ENCODE peak calls at places on chromosomes 2 and 18, in seven cellular contexts. One of them, this sample, is unnamed.

GRCh38 chr2:64905338-64906024 is 83.7 kb upstream of the SLC1A4 start:
- DNase-seq in prostate gland: peak
- DNase-seq in right lobe of liver: peak
- DNase-seq in A549: no peak
- DNase-seq in IMR-90: no peak
- DNase-seq in lower leg skin: peak
- DNase-seq in tibial nerve: no peak
- DNase-seq in this sample: no peak

GRCh38 chr2:11692966-11693521 is 23.0 kb upstream of the NTSR2 start:
- DNase-seq in tibial nerve: peak
- DNase-seq in prostate gland: peak
- DNase-seq in IMR-90: peak
- DNase-seq in lower leg skin: peak
- DNase-seq in A549: peak
- DNase-seq in right lobe of liver: peak
- DNase-seq in this sample: no peak

GRCh38 chr18:26460449-26461091 is 87.8 kb downstream of the KCTD1 start:
- DNase-seq in IMR-90: peak
- DNase-seq in tibial nerve: no peak
- DNase-seq in A549: no peak
- DNase-seq in prostate gland: peak
- DNase-seq in right lobe of liver: no peak
- DNase-seq in lower leg skin: no peak
- DNase-seq in this sample: no peak

GRCh38 chr2:112216158-112216557 is 38.7 kb downstream of the ZC3H8 start:
- DNase-seq in tibial nerve: no peak
- DNase-seq in A549: no peak
- DNase-seq in lower leg skin: no peak
- DNase-seq in prostate gland: no peak
- DNase-seq in right lobe of liver: no peak
- DNase-seq in IMR-90: peak
- DNase-seq in this sample: no peak

GRCh38 chr18:72866901-72867701 is 686 bp downstream of the NETO1 start:
- DNase-seq in lower leg skin: peak
- DNase-seq in prostate gland: no peak
- DNase-seq in IMR-90: no peak
- DNase-seq in A549: no peak
- DNase-seq in right lobe of liver: no peak
- DNase-seq in tibial nerve: no peak
- DNase-seq in this sample: no peak

GRCh38 chr2:220665108-220665471 is 907.0 kb downstream of the EPHA4 start:
- DNase-seq in prostate gland: no peak
- DNase-seq in A549: no peak
- DNase-seq in right lobe of liver: no peak
- DNase-seq in lower leg skin: no peak
- DNase-seq in IMR-90: no peak
- DNase-seq in tibial nerve: no peak
- DNase-seq in this sample: no peak

GRCh38 chr2:166665991-166666940 is 172.2 kb upstream of the SCN7A start:
- DNase-seq in lower leg skin: no peak
- DNase-seq in IMR-90: peak
- DNase-seq in tibial nerve: no peak
- DNase-seq in A549: no peak
- DNase-seq in prostate gland: no peak
- DNase-seq in right lobe of liver: no peak
- DNase-seq in this sample: no peak

GRCh38 chr2:3134026-3134571 is 243.5 kb downstream of the EIPR1 start:
- DNase-seq in prostate gland: no peak
- DNase-seq in IMR-90: no peak
- DNase-seq in A549: no peak
- DNase-seq in lower leg skin: peak
- DNase-seq in tibial nerve: no peak
- DNase-seq in right lobe of liver: no peak
- DNase-seq in this sample: no peak

GRCh38 chr2:186496401-186496800 is 10.3 kb downstream of the ZC3H15 start:
- DNase-seq in A549: no peak
- DNase-seq in right lobe of liver: no peak
- DNase-seq in lower leg skin: no peak
- DNase-seq in IMR-90: no peak
- DNase-seq in prostate gland: no peak
- DNase-seq in tibial nerve: no peak
- DNase-seq in this sample: no peak

GRCh38 chr18:13500891-13501887 is 225.2 kb downstream of the FAM210A start:
- DNase-seq in A549: no peak
- DNase-seq in lower leg skin: no peak
- DNase-seq in right lobe of liver: peak
- DNase-seq in tibial nerve: no peak
- DNase-seq in IMR-90: peak
- DNase-seq in prostate gland: peak
- DNase-seq in this sample: peak

GRCh38 chr2:73177645-73178255 is 24.6 kb upstream of the NOTO start:
- DNase-seq in A549: peak
- DNase-seq in lower leg skin: no peak
- DNase-seq in IMR-90: no peak
- DNase-seq in prostate gland: no peak
- DNase-seq in tibial nerve: no peak
- DNase-seq in right lobe of liver: no peak
- DNase-seq in this sample: peak

GRCh38 chr2:28082131-28082530 is 191.6 kb downstream of the BABAM2 start:
- DNase-seq in prostate gland: no peak
- DNase-seq in A549: no peak
- DNase-seq in IMR-90: peak
- DNase-seq in tibial nerve: no peak
- DNase-seq in lower leg skin: no peak
- DNase-seq in right lobe of liver: no peak
- DNase-seq in this sample: no peak

GRCh38 chr2:68225119-68225632 is 27.2 kb downstream of the PPP3R1 start:
- DNase-seq in right lobe of liver: peak
- DNase-seq in IMR-90: peak
- DNase-seq in tibial nerve: no peak
- DNase-seq in lower leg skin: no peak
- DNase-seq in prostate gland: no peak
- DNase-seq in A549: peak
- DNase-seq in this sample: no peak

GRCh38 chr18:5057348-5058012 is 139.6 kb downstream of the AKAIN1 start:
- DNase-seq in tibial nerve: peak
- DNase-seq in right lobe of liver: peak
- DNase-seq in IMR-90: peak
- DNase-seq in lower leg skin: no peak
- DNase-seq in prostate gland: no peak
- DNase-seq in A549: peak
- DNase-seq in this sample: peak

GRCh38 chr2:60488291-60488690 is 65.2 kb downstream of the BCL11A start:
- DNase-seq in A549: no peak
- DNase-seq in tibial nerve: no peak
- DNase-seq in right lobe of liver: no peak
- DNase-seq in lower leg skin: no peak
- DNase-seq in IMR-90: no peak
- DNase-seq in prostate gland: no peak
- DNase-seq in this sample: no peak

GRCh38 chr18:39946623-39947061 is 2008.4 kb upstream of the PIK3C3 start:
- DNase-seq in lower leg skin: no peak
- DNase-seq in A549: peak
- DNase-seq in prostate gland: peak
- DNase-seq in IMR-90: peak
- DNase-seq in tibial nerve: no peak
- DNase-seq in right lobe of liver: no peak
- DNase-seq in this sample: peak

GRCh38 chr2:16319425-16320245 is 346.0 kb downstream of the CYRIA start:
- DNase-seq in A549: no peak
- DNase-seq in IMR-90: no peak
- DNase-seq in prostate gland: peak
- DNase-seq in tibial nerve: no peak
- DNase-seq in right lobe of liver: no peak
- DNase-seq in lower leg skin: no peak
- DNase-seq in this sample: no peak

GRCh38 chr2:8324164-8324848 is 357.6 kb upstream of the ID2 start:
- DNase-seq in lower leg skin: no peak
- DNase-seq in tibial nerve: no peak
- DNase-seq in right lobe of liver: no peak
- DNase-seq in IMR-90: peak
- DNase-seq in A549: no peak
- DNase-seq in prostate gland: no peak
- DNase-seq in this sample: no peak

GRCh38 chr2:170396799-170397459 is 219.0 kb downstream of the MYO3B start:
- DNase-seq in IMR-90: peak
- DNase-seq in A549: no peak
- DNase-seq in right lobe of liver: no peak
- DNase-seq in lower leg skin: no peak
- DNase-seq in tibial nerve: no peak
- DNase-seq in prostate gland: no peak
- DNase-seq in this sample: no peak

GRCh38 chr2:27707462-27708256 is 44.0 kb downstream of the SLC4A1AP start:
- DNase-seq in right lobe of liver: no peak
- DNase-seq in prostate gland: no peak
- DNase-seq in A549: no peak
- DNase-seq in lower leg skin: peak
- DNase-seq in IMR-90: no peak
- DNase-seq in tibial nerve: no peak
- DNase-seq in this sample: no peak

DNA sequence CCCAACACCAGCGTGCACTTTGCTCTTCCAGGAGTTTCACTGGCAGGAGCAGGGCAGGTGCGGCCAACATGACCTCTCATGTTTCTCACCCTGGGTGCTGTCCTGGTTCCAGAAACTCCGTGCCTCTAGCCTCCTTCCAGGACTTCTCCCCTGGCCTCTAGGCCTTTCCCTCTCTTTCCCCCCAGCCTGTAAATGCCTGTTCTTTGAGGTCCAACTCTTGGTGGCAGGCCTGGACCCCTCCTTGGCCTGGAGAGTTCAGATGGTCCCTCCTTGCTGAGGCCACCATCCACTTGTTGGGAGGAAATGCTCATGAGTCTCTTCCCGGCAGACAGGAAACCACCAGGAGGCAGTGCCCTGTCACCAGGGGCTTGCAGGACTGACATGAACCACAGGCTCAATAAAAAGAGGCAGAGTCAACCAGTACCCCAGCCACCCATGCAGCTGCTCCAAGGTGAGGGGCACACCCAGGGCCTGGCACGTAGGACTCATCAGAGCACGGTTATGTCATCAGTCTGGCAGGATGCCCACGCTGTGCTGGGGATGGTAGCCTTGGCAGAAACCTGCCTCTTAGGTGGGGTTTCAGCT is 1.5 kb downstream of the MALL start:
- DNase-seq in tibial nerve: no peak
- DNase-seq in A549: peak
- DNase-seq in lower leg skin: peak
- DNase-seq in prostate gland: no peak
- DNase-seq in right lobe of liver: no peak
- DNase-seq in IMR-90: no peak
- DNase-seq in this sample: peak
- TF ChIP-seq POLR2A in tibial nerve: no peak
- TF ChIP-seq POLR2A in A549: peak
- TF ChIP-seq POLR2A in lower leg skin: no peak
- TF ChIP-seq POLR2A in prostate gland: no peak
- TF ChIP-seq POLR2A in right lobe of liver: no peak
- TF ChIP-seq POLR2A in IMR-90: no peak
- TF ChIP-seq POLR2A in this sample: peak

DNA sequence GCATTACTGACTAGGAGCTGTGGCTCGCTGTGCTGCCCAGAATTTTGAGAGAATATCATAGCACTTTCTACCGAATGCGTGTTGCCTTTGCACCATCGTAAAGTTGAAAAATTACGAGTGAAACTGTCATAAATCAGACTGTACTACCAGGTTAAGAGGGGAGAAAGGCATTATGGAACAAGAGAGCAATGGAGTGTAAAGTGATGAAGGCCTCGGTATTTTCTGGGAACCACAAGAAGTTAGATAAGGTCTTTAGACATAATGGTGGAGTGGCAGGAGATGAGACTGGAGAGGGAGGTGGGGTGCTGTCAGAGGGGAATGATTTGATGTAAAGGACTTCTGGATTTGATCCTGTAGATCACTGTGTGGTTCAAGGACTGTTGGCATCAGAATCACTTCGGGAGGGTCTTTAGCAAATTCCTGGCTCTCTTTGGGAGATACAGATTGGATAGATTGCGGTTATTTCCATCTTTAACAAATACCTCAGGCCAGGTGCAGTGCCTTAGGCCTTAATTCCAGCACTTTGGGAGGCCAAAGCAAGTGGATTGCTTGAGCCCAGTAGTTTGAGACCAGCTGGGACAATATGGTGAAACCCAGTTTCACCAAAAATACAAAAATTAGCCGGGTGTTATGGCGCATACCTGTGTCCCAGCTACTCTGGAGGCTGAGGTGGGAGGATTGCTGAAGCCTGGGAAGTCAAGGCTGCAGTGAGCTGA is 4.9 kb upstream of the ADGRF3 start:
- DNase-seq in IMR-90: no peak
- DNase-seq in prostate gland: no peak
- DNase-seq in A549: no peak
- DNase-seq in right lobe of liver: no peak
- DNase-seq in tibial nerve: no peak
- DNase-seq in lower leg skin: no peak
- DNase-seq in this sample: no peak
- TF ChIP-seq POLR2A in IMR-90: no peak
- TF ChIP-seq POLR2A in prostate gland: no peak
- TF ChIP-seq POLR2A in A549: no peak
- TF ChIP-seq POLR2A in right lobe of liver: no peak
- TF ChIP-seq POLR2A in tibial nerve: no peak
- TF ChIP-seq POLR2A in lower leg skin: no peak
- TF ChIP-seq POLR2A in this sample: no peak

GRCh38 chr2:63842149-63843061 is 709 bp downstream of the UGP2 start:
- DNase-seq in right lobe of liver: no peak
- DNase-seq in A549: peak
- DNase-seq in prostate gland: peak
- DNase-seq in IMR-90: peak
- DNase-seq in tibial nerve: peak
- DNase-seq in lower leg skin: no peak
- DNase-seq in this sample: no peak
- TF ChIP-seq POLR2A in right lobe of liver: peak
- TF ChIP-seq POLR2A in A549: no peak
- TF ChIP-seq POLR2A in prostate gland: peak
- TF ChIP-seq POLR2A in IMR-90: no peak
- TF ChIP-seq POLR2A in tibial nerve: peak
- TF ChIP-seq POLR2A in lower leg skin: no peak
- TF ChIP-seq POLR2A in this sample: no peak

GRCh38 chr2:69961496-69961895 is at the start of gene ASPRV1:
- DNase-seq in IMR-90: no peak
- DNase-seq in prostate gland: no peak
- DNase-seq in tibial nerve: no peak
- DNase-seq in A549: no peak
- DNase-seq in right lobe of liver: no peak
- DNase-seq in lower leg skin: no peak
- DNase-seq in this sample: no peak

GRCh38 chr2:69965756-69966447 is 4.5 kb upstream of the ASPRV1 start:
- DNase-seq in A549: no peak
- DNase-seq in IMR-90: no peak
- DNase-seq in right lobe of liver: no peak
- DNase-seq in lower leg skin: no peak
- DNase-seq in tibial nerve: no peak
- DNase-seq in prostate gland: no peak
- DNase-seq in this sample: no peak

GRCh38 chr2:69966496-69966895 is 5.1 kb upstream of the ASPRV1 start:
- DNase-seq in tibial nerve: no peak
- DNase-seq in IMR-90: no peak
- DNase-seq in lower leg skin: no peak
- DNase-seq in right lobe of liver: no peak
- DNase-seq in prostate gland: no peak
- DNase-seq in A549: no peak
- DNase-seq in this sample: no peak

GRCh38 chr2:69962986-69963730 is 1.7 kb upstream of the ASPRV1 start:
- DNase-seq in prostate gland: no peak
- DNase-seq in right lobe of liver: no peak
- DNase-seq in tibial nerve: no peak
- DNase-seq in A549: no peak
- DNase-seq in lower leg skin: no peak
- DNase-seq in IMR-90: no peak
- DNase-seq in this sample: no peak

GRCh38 chr2:69964353-69964831 is 3.0 kb upstream of the ASPRV1 start:
- DNase-seq in A549: no peak
- DNase-seq in lower leg skin: no peak
- DNase-seq in IMR-90: no peak
- DNase-seq in right lobe of liver: no peak
- DNase-seq in tibial nerve: no peak
- DNase-seq in prostate gland: no peak
- DNase-seq in this sample: no peak
- TF ChIP-seq POLR2A in A549: no peak
- TF ChIP-seq POLR2A in lower leg skin: no peak
- TF ChIP-seq POLR2A in IMR-90: no peak
- TF ChIP-seq POLR2A in right lobe of liver: no peak
- TF ChIP-seq POLR2A in tibial nerve: no peak
- TF ChIP-seq POLR2A in prostate gland: no peak
- TF ChIP-seq POLR2A in this sample: no peak

This sample was measured in H54.